ENCODE peak calls at places on chromosomes 7 and 10, in five cellular contexts. W, L, F, B and I are unnamed samples.

GRCh38 chr7:138527746-138528223 is 67.7 kb downstream of the TRIM24 start:
- DNase-seq in W (peak), L (no peak), B (no peak), F (no peak), I (peak)

GRCh38 chr7:32921896-32922295 is 30.3 kb upstream of the KBTBD2 start:
- DNase-seq in B (no peak), F (no peak), W (no peak), L (no peak), I (no peak)

GRCh38 chr10:102347236-102347828 is 48.2 kb upstream of the NFKB2 start:
- DNase-seq in F (no peak), L (no peak), W (peak), B (no peak), I (peak)

GRCh38 chr7:98754041-98754479 is 115.8 kb downstream of the TMEM130 start:
- DNase-seq in F (no peak), W (peak), L (no peak), B (no peak), I (peak)

GRCh38 chr7:24827589-24827988 is 70.3 kb upstream of the GSDME start:
- DNase-seq in B (no peak), L (no peak), F (no peak), W (no peak), I (no peak)

GRCh38 chr7:92835851-92836488 is 403 bp downstream of the CDK6 start:
- DNase-seq in W (peak), L (peak), B (peak), F (no peak), I (peak)

GRCh38 chr7:3861941-3862340 is 560.9 kb downstream of the SDK1 start:
- DNase-seq in B (peak), W (no peak), L (peak), F (no peak), I (no peak)

GRCh38 chr10:111435871-111436270 is 359.0 kb downstream of the ADRA2A start:
- DNase-seq in L (no peak), W (no peak), B (no peak), F (no peak), I (no peak)

GRCh38 chr10:100562008-100562672 is 26.4 kb downstream of the HIF1AN start:
- DNase-seq in F (no peak), B (no peak), W (peak), L (peak), I (peak)

GRCh38 chr7:5643280-5643679 is 138.2 kb downstream of the RNF216 start:
- DNase-seq in B (no peak), F (no peak), W (peak), L (no peak), I (no peak)

GRCh38 chr10:70328018-70328417 is 44.2 kb upstream of the NPFFR1 start:
- DNase-seq in W (no peak), L (no peak), F (no peak), B (no peak), I (no peak)

GRCh38 chr7:6310594-6310993 is 38.2 kb upstream of the CYTH3 start:
- DNase-seq in B (no peak), W (no peak), L (no peak), F (no peak), I (no peak)

GRCh38 chr7:140873473-140873872 is 51.3 kb downstream of the BRAF start:
- DNase-seq in L (no peak), W (no peak), B (no peak), F (no peak), I (no peak)

GRCh38 chr7:123916240-123916724 is 8.8 kb upstream of the SPAM1 start:
- DNase-seq in F (no peak), L (no peak), B (no peak), W (peak), I (no peak)

GRCh38 chr7:91310829-91311460 is 46.7 kb downstream of the FZD1 start:
- DNase-seq in F (no peak), L (peak), W (no peak), B (no peak), I (no peak)

GRCh38 chr10:27701971-27702537 is 43.6 kb downstream of the MKX start:
- DNase-seq in L (peak), F (no peak), W (no peak), B (no peak), I (peak)

GRCh38 chr10:108877130-108877529 is 1046.2 kb downstream of the XPNPEP1 start:
- DNase-seq in F (no peak), B (no peak), L (no peak), W (no peak), I (no peak)

GRCh38 chr7:1053002-1053411 is 8.7 kb downstream of the GPR146 start:
- DNase-seq in L (no peak), W (no peak), F (no peak), B (no peak), I (no peak)

GRCh38 chr7:129828989-129829676 is 123.6 kb downstream of the UBE2H start:
- DNase-seq in W (no peak), L (no peak), F (no peak), B (no peak), I (no peak)

GRCh38 chr10:132885451-132886210 is 56.7 kb downstream of the CFAP46 start:
- DNase-seq in F (no peak), B (peak), W (no peak), L (peak), I (no peak)

GRCh38 chr10:43998021-43998809 is 349.5 kb upstream of the ZNF32 start:
- DNase-seq in F (no peak), W (no peak), B (no peak), L (no peak), I (no peak)

GRCh38 chr10:71569775-71570588 is 149.6 kb downstream of the C10orf105 start:
- DNase-seq in F (no peak), W (peak), B (peak), L (peak), I (peak)

GRCh38 chr7:27239780-27240731 is 2.5 kb upstream of the EVX1 start:
- DNase-seq in W (no peak), F (no peak), L (no peak), B (no peak), I (no peak)

GRCh38 chr10:31958849-31959248 is 30.2 kb upstream of the ARHGAP12 start:
- DNase-seq in F (no peak), B (no peak), L (no peak), W (no peak), I (no peak)

GRCh38 chr7:55246181-55246580 is 119.0 kb upstream of the LANCL2 start:
- DNase-seq in L (no peak), F (no peak), B (no peak), W (no peak), I (no peak)

GRCh38 chr7:100446040-100446439 is 9.7 kb upstream of the PPP1R35 start:
- DNase-seq in L (no peak), B (no peak), F (no peak), W (no peak), I (no peak)

GRCh38 chr10:48468866-48469511 is 135.9 kb downstream of the ARHGAP22 start:
- DNase-seq in W (no peak), L (no peak), B (peak), F (no peak), I (no peak)

GRCh38 chr7:7917593-7917992 is 51.0 kb upstream of the GLCCI1 start:
- DNase-seq in B (no peak), L (no peak), F (no peak), W (no peak), I (no peak)

GRCh38 chr7:13880789-13881188 is 108.7 kb downstream of the ETV1 start:
- DNase-seq in L (no peak), F (no peak), B (no peak), W (no peak), I (no peak)

GRCh38 chr7:16847381-16847860 is 34.4 kb downstream of the AGR3 start:
- DNase-seq in L (no peak), B (no peak), W (peak), F (no peak), I (no peak)

GRCh38 chr7:23114854-23115253 is 9.3 kb downstream of the KLHL7 start:
- DNase-seq in B (no peak), W (no peak), F (no peak), L (no peak), I (no peak)

GRCh38 chr7:30445770-30446169 is 32.8 kb downstream of the NOD1 start:
- DNase-seq in W (peak), F (peak), L (peak), B (peak), I (peak)

DNA sequence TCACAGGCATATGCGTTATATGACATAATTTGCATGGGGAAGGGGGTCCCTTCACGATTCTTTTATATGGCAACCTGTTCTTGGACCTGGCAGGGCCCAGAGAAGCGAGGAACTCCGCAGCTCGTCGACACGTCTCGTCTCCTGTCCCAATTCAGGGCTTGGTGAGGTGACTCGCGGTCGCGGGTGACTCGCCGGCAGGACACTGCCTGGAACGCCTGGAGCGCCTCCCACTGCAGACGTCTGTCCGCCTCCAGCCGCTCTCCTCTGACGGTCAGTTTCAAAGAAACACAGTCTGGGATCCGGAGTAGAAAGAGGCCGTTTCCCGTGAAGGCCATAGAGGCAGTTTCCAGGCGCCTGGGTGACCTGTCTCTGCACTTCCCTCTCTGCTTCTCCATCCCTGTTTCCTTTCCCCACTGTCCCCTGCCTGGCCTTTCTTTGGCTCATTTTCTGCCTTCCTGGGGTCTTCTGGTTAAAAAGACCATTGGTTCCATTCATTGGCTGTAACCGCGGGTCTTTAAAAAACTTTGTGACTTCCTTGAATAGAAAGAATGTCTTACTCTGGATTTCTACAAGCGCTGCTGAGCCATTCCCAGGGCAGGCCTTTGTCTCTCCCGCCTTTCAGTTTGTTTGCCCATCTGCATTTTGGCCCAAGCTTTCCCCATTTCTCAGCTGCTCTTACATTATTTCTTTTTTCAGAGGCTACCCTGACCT is 1.2 kb downstream of the UPP1 start:
- DNase-seq in L (peak), W (peak), F (no peak), B (no peak), I (peak)
- TF ChIP-seq POLR2A in L (no peak), W (no peak), F (no peak), B (no peak), I (no peak)

GRCh38 chr10:81514811-81515210 is 360.2 kb upstream of the NRG3 start:
- DNase-seq in W (no peak), F (no peak), B (no peak), L (no peak), I (no peak)
- H3K27ac ChIP-seq in W (no peak), F (no peak), B (no peak), L (no peak), I (no peak)

GRCh38 chr7:68619476-68619875 is 978.8 kb upstream of the AUTS2 start:
- DNase-seq in B (no peak), W (no peak), L (no peak), F (no peak), I (no peak)
- TF ChIP-seq POLR2A in B (no peak), W (no peak), L (no peak), F (no peak), I (no peak)

GRCh38 chr10:3231951-3232730 is 59.6 kb upstream of the PITRM1 start:
- DNase-seq in L (no peak), F (no peak), W (no peak), B (no peak), I (no peak)
- H3K27ac ChIP-seq in L (no peak), F (no peak), W (peak), B (no peak), I (no peak)

GRCh38 chr10:97037365-97038361 is 148.1 kb downstream of the SLIT1 start:
- DNase-seq in F (no peak), B (peak), W (peak), L (peak), I (peak)
- TF ChIP-seq POLR2A in F (no peak), B (no peak), W (no peak), L (no peak), I (no peak)